ENCODE peak calls at places on chromosomes 2 and 18, in eight cellular contexts. Q is prostate gland; K is mesendoderm; U is HL-60; W is GM23248; J is kidney; L is astrocyte of the spinal cord; F is CD4-positive, CD25-positive, alpha-beta regulatory T cell. H is an unnamed sample.

GRCh38 chr18:61893971-61894750 is 1.4 kb upstream of the RNF152 start:
- DNase-seq in W (peak; percentile 83), Q (peak; percentile 91), K (peak; percentile 78), L (peak; percentile 57), U (peak; percentile 47), F (peak; percentile 62), J (peak; percentile 95), H (no peak)

GRCh38 chr2:127161176-127162136 is 54.5 kb upstream of the BIN1 start:
- DNase-seq in Q (no peak), J (no peak), L (no peak), K (no peak), U (no peak), F (no peak), W (no peak), H (no peak)

GRCh38 chr2:219687266-219687665 is 59.8 kb downstream of the SLC4A3 start:
- DNase-seq in F (no peak), L (peak; percentile 75), Q (no peak), U (no peak), J (no peak), K (no peak), W (peak; percentile 31), H (no peak)

GRCh38 chr2:145644820-145645302 is 1124.9 kb upstream of the ZEB2 start:
- DNase-seq in W (no peak), Q (no peak), L (no peak), U (no peak), K (peak; percentile 26), J (no peak), F (no peak), H (no peak)

GRCh38 chr2:35929551-35929950 is 426.0 kb upstream of the CRIM1 start:
- DNase-seq in U (no peak), W (no peak), F (no peak), L (no peak), J (no peak), K (no peak), Q (no peak), H (no peak)

GRCh38 chr2:43292297-43292696 is 65.9 kb upstream of the ZFP36L2 start:
- DNase-seq in K (no peak), W (no peak), Q (no peak), F (no peak), J (no peak), L (no peak), U (no peak), H (no peak)

GRCh38 chr2:28052691-28053090 is 162.2 kb downstream of the BABAM2 start:
- DNase-seq in W (peak; percentile 59), K (no peak), Q (no peak), F (no peak), U (no peak), J (no peak), L (peak; percentile 29), H (no peak)

GRCh38 chr2:238974510-238975166 is 126.8 kb downstream of the TWIST2 start:
- DNase-seq in K (peak; percentile 66), L (peak; percentile 78), F (no peak), J (no peak), U (no peak), Q (no peak), W (peak; percentile 89), H (no peak)

GRCh38 chr18:48529796-48530195 is 9.0 kb upstream of the CTIF start:
- DNase-seq in K (peak; percentile 82), W (peak; percentile 85), L (peak; percentile 71), J (no peak), Q (no peak), F (no peak), U (no peak), H (no peak)

GRCh38 chr2:171320208-171320621 is 113.6 kb downstream of the METTL8 start:
- DNase-seq in F (no peak), W (no peak), K (peak; percentile 45), J (no peak), Q (no peak), L (no peak), U (no peak), H (no peak)

GRCh38 chr2:238602223-238602945 is 175.7 kb downstream of the ASB1 start:
- DNase-seq in F (no peak), K (no peak), Q (peak; percentile 40), W (no peak), U (no peak), J (no peak), L (no peak), H (no peak)

GRCh38 chr2:21372654-21373053 is 248.9 kb downstream of the TDRD15 start:
- DNase-seq in U (peak; percentile 3), Q (no peak), J (no peak), W (peak; percentile 2), L (no peak), K (peak; percentile 84), F (no peak), H (peak; percentile 10)

GRCh38 chr18:446941-447560 is 53.5 kb downstream of the COLEC12 start:
- DNase-seq in Q (no peak), L (peak; percentile 41), W (peak; percentile 85), J (no peak), K (no peak), U (peak; percentile 70), F (no peak), H (no peak)

GRCh38 chr2:227402959-227403358 is 15.2 kb upstream of the SCYGR1 start:
- DNase-seq in K (peak; percentile 35), U (no peak), W (no peak), Q (no peak), F (no peak), L (no peak), J (no peak), H (no peak)

GRCh38 chr2:187138240-187138639 is 289.3 kb upstream of the ZSWIM2 start:
- DNase-seq in K (peak; percentile 71), J (peak; percentile 25), U (no peak), F (no peak), W (peak; percentile 61), L (peak; percentile 55), Q (no peak), H (no peak)

GRCh38 chr2:183255406-183255805 is 131.2 kb downstream of the NUP35 start:
- DNase-seq in K (peak; percentile 28), L (no peak), J (no peak), W (no peak), Q (no peak), F (no peak), U (no peak), H (no peak)

GRCh38 chr2:48174503-48174902 is 268.2 kb upstream of the FBXO11 start:
- DNase-seq in F (no peak), U (peak; percentile 81), K (no peak), W (peak; percentile 2), J (no peak), L (no peak), Q (no peak), H (no peak)

GRCh38 chr2:112198780-112199179 is 56.1 kb downstream of the ZC3H8 start:
- DNase-seq in W (peak; percentile 45), Q (no peak), K (no peak), J (no peak), L (no peak), F (no peak), U (no peak), H (no peak)

GRCh38 chr2:149158957-149159356 is 120.5 kb downstream of the LYPD6B start:
- DNase-seq in J (no peak), U (no peak), L (no peak), W (no peak), Q (no peak), F (no peak), K (no peak), H (no peak)

GRCh38 chr2:149160701-149161217 is 122.3 kb downstream of the LYPD6B start:
- DNase-seq in W (no peak), L (no peak), Q (no peak), K (peak; percentile 54), F (peak; percentile 6), U (peak; percentile 87), J (no peak), H (peak; percentile 52)

GRCh38 chr2:149164827-149165226 is 126.3 kb downstream of the LYPD6B start:
- DNase-seq in F (no peak), Q (no peak), W (no peak), J (no peak), L (no peak), U (no peak), K (no peak), H (no peak)

GRCh38 chr2:149164296-149164695 is 125.8 kb downstream of the LYPD6B start:
- DNase-seq in W (no peak), U (no peak), J (no peak), Q (no peak), F (no peak), L (no peak), K (no peak), H (no peak)

DNA sequence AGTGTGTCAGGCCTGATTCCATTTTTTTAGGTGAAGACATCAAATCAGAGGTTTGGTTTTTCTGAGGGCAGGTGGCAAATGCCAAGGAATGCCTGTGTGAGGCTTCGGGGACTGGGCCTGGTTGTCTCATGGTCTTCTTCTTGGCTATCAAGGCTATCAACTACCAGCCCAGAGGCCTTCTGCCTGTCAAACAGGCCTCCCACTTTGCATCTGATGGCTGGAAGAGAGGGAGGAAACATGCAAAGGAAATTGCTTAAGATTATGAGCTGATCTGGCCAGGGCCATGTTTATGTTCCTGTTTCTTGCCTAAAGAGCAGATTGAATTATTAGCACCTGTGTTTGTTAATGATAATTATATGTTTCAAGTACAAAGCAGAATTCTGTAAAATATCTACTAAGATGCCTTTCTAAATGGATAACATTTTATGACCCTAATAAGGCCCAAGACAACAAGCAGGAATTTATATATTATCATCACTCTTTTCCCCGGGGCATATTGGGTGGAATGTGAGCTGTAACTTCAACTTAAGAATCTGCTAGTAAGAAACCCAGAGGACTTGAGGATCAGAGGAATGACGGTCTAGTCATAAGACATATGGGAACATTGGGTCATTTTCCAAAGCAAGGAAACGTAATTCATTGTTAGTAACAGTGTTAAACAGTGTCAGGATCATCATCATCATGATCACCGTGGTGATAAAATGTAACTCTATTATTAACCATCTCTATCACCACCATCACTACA is 123.2 kb downstream of the LYPD6B start:
- DNase-seq in K (no peak), L (no peak), Q (no peak), F (no peak), U (peak; percentile 85), W (no peak), J (no peak), H (no peak)
- H3K4me3 ChIP-seq in K (no peak overlapping the region), L (no peak overlapping the region), Q (no peak overlapping the region), F (no peak overlapping the region), U (no peak overlapping the region), W (no peak overlapping the region), J (no peak overlapping the region), H (no peak overlapping the region)

GRCh38 chr18:23270999-23271680 is 135.9 kb downstream of the CABLES1 start:
- DNase-seq in L (no peak), U (no peak), F (no peak), J (no peak), K (no peak), W (peak; percentile 11), Q (no peak), H (no peak)
- H3K4me3 ChIP-seq in L (no peak overlapping the region), U (no peak overlapping the region), F (no peak overlapping the region), J (no peak overlapping the region), K (no peak overlapping the region), W (no peak overlapping the region), Q (no peak overlapping the region), H (no peak overlapping the region)

DNA sequence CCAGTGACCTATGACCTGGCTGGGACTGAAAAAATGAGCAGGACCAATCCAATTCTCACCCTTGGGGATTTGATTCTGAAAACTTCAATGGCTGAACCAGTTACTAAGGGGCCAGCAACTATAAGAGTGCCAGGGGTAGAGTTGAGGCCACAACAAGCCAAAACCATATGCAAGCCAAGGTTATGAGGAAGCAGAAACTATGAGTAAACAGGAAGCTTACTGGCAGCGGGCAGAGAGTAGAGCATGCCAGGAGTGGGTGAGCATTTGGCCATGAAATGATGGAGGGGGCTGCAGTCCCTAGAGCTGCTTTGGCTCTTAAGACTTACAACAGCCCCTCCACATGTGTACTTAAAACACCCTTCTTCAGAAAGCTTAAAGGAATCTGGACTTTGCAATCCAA is 82.4 kb downstream of the RBMS1 start:
- DNase-seq in L (no peak), F (peak; percentile 62), K (no peak), Q (no peak), J (no peak), U (peak; percentile 70), W (peak; percentile 87), H (no peak)
- H3K4me3 ChIP-seq in L (no peak overlapping the region), F (peak overlapping the region; percentile 45), K (no peak overlapping the region), Q (no peak overlapping the region), J (no peak overlapping the region), U (no peak overlapping the region), W (peak overlapping the region; percentile 18), H (no peak overlapping the region)

GRCh38 chr18:50399582-50399981 is 24.7 kb downstream of the SKA1 start:
- DNase-seq in W (no peak), J (no peak), U (no peak), F (no peak), K (peak; percentile 55), L (no peak), Q (no peak), H (no peak)
- H3K4me3 ChIP-seq in W (no peak overlapping the region), J (no peak overlapping the region), U (no peak overlapping the region), F (no peak overlapping the region), K (no peak overlapping the region), L (no peak overlapping the region), Q (no peak overlapping the region), H (no peak overlapping the region)

H was measured in Jurkat, Clone E6-1.